ENCODE peak calls at places on chromosomes 12 and 14, in five cellular contexts. Z, F, H, I and Q are unnamed samples.

GRCh38 chr14:33120966-33121365 is 182.3 kb downstream of the NPAS3 start:
- DNase-seq in Z (peak), F (no peak), H (no peak), I (no peak), Q (peak)

GRCh38 chr12:108772247-108772646 is 40.9 kb upstream of the CORO1C start:
- DNase-seq in Z (no peak), F (no peak), H (no peak), I (no peak), Q (no peak)

GRCh38 chr12:96501139-96501741 is 11.9 kb downstream of the CFAP54 start:
- DNase-seq in Z (peak), F (no peak), H (peak), I (no peak), Q (peak)

GRCh38 chr12:86697916-86698315 is 441.7 kb upstream of the MGAT4C start:
- DNase-seq in Z (peak), F (no peak), H (no peak), I (no peak), Q (no peak)

GRCh38 chr14:94031880-94032279 is 5.7 kb downstream of the OTUB2 start:
- DNase-seq in Z (no peak), F (no peak), H (peak), I (no peak), Q (no peak)

GRCh38 chr12:40336573-40337199 is 111.9 kb downstream of the LRRK2 start:
- DNase-seq in Z (peak), F (no peak), H (no peak), I (no peak), Q (peak)

GRCh38 chr12:6277982-6278438 is 32.5 kb upstream of the PLEKHG6 start:
- DNase-seq in Z (no peak), F (no peak), H (peak), I (no peak), Q (no peak)

GRCh38 chr14:100246136-100246535 is 7.2 kb downstream of the YY1 start:
- DNase-seq in Z (no peak), F (no peak), H (peak), I (no peak), Q (no peak)

GRCh38 chr12:90250766-90251165 is 542.1 kb upstream of the ATP2B1 start:
- DNase-seq in Z (peak), F (no peak), H (peak), I (no peak), Q (no peak)

GRCh38 chr12:54936736-54937135 is 47.8 kb downstream of the TESPA1 start:
- DNase-seq in Z (peak), F (no peak), H (no peak), I (no peak), Q (no peak)

GRCh38 chr14:103735439-103735814 is 19.8 kb downstream of the ZFYVE21 start:
- DNase-seq in Z (no peak), F (no peak), H (no peak), I (no peak), Q (no peak)

GRCh38 chr12:88775742-88776151 is 195.5 kb upstream of the KITLG start:
- DNase-seq in Z (no peak), F (no peak), H (peak), I (no peak), Q (no peak)

GRCh38 chr12:111367661-111368221 is 1.2 kb downstream of the PHETA1 start:
- DNase-seq in Z (peak), F (no peak), H (peak), I (no peak), Q (peak)

GRCh38 chr12:46522141-46522540 is 149.6 kb upstream of the SLC38A2 start:
- DNase-seq in Z (no peak), F (no peak), H (no peak), I (no peak), Q (peak)

GRCh38 chr14:55746533-55746932 is 166.5 kb downstream of the KTN1 start:
- DNase-seq in Z (peak), F (no peak), H (no peak), I (no peak), Q (no peak)

GRCh38 chr14:101070540-101071492 is 167.3 kb upstream of the RTL1 start:
- DNase-seq in Z (no peak), F (no peak), H (peak), I (no peak), Q (no peak)

GRCh38 chr12:120257041-120257821 is 8.3 kb downstream of the PXN start:
- DNase-seq in Z (peak), F (peak), H (no peak), I (no peak), Q (peak)